ENCODE peak calls at places on chromosomes 1 and 21, in seven cellular contexts. One of them, this sample, is unnamed.

GRCh38 chr21:15617968-15618367 is 111.8 kb upstream of the USP25 start:
- DNase-seq in cardiac muscle cell: no peak
- DNase-seq in left ventricle myocardium inferior: no peak
- DNase-seq in ovary: no peak
- DNase-seq in A549: peak
- DNase-seq in CD4-positive, alpha-beta T cell: no peak
- DNase-seq in AG04450: no peak
- DNase-seq in this sample: no peak

GRCh38 chr1:83999316-83999819 is 436 bp upstream of the TTLL7 start:
- DNase-seq in CD4-positive, alpha-beta T cell: no peak
- DNase-seq in A549: peak
- DNase-seq in left ventricle myocardium inferior: peak
- DNase-seq in cardiac muscle cell: peak
- DNase-seq in AG04450: peak
- DNase-seq in ovary: peak
- DNase-seq in this sample: peak

GRCh38 chr1:230144765-230145504 is 77.9 kb downstream of the GALNT2 start:
- DNase-seq in CD4-positive, alpha-beta T cell: no peak
- DNase-seq in left ventricle myocardium inferior: no peak
- DNase-seq in AG04450: no peak
- DNase-seq in ovary: no peak
- DNase-seq in A549: no peak
- DNase-seq in cardiac muscle cell: no peak
- DNase-seq in this sample: no peak

GRCh38 chr1:85611856-85612255 is 31.3 kb downstream of the CCN1 start:
- DNase-seq in A549: peak
- DNase-seq in left ventricle myocardium inferior: no peak
- DNase-seq in cardiac muscle cell: peak
- DNase-seq in ovary: no peak
- DNase-seq in CD4-positive, alpha-beta T cell: no peak
- DNase-seq in AG04450: peak
- DNase-seq in this sample: no peak

GRCh38 chr1:184664042-184664659 is 90.5 kb downstream of the EDEM3 start:
- DNase-seq in AG04450: peak
- DNase-seq in left ventricle myocardium inferior: peak
- DNase-seq in cardiac muscle cell: peak
- DNase-seq in A549: peak
- DNase-seq in CD4-positive, alpha-beta T cell: no peak
- DNase-seq in ovary: peak
- DNase-seq in this sample: peak

GRCh38 chr1:21106238-21106637 is 70.5 kb downstream of the EIF4G3 start:
- DNase-seq in ovary: no peak
- DNase-seq in A549: no peak
- DNase-seq in CD4-positive, alpha-beta T cell: no peak
- DNase-seq in cardiac muscle cell: no peak
- DNase-seq in left ventricle myocardium inferior: no peak
- DNase-seq in AG04450: no peak
- DNase-seq in this sample: no peak

GRCh38 chr1:112322983-112323678 is 72.9 kb upstream of the CTTNBP2NL start:
- DNase-seq in ovary: no peak
- DNase-seq in CD4-positive, alpha-beta T cell: no peak
- DNase-seq in A549: no peak
- DNase-seq in cardiac muscle cell: no peak
- DNase-seq in AG04450: no peak
- DNase-seq in left ventricle myocardium inferior: no peak
- DNase-seq in this sample: no peak

GRCh38 chr1:177589166-177589565 is 380.7 kb downstream of the SEC16B start:
- DNase-seq in cardiac muscle cell: no peak
- DNase-seq in AG04450: no peak
- DNase-seq in left ventricle myocardium inferior: no peak
- DNase-seq in CD4-positive, alpha-beta T cell: no peak
- DNase-seq in ovary: no peak
- DNase-seq in A549: no peak
- DNase-seq in this sample: no peak

GRCh38 chr1:236716160-236716559 is 29.9 kb downstream of the ACTN2 start:
- DNase-seq in A549: no peak
- DNase-seq in ovary: no peak
- DNase-seq in left ventricle myocardium inferior: no peak
- DNase-seq in cardiac muscle cell: no peak
- DNase-seq in AG04450: no peak
- DNase-seq in CD4-positive, alpha-beta T cell: no peak
- DNase-seq in this sample: no peak

GRCh38 chr1:180881806-180882509 is 30.7 kb upstream of the KIAA1614 start:
- DNase-seq in CD4-positive, alpha-beta T cell: no peak
- DNase-seq in cardiac muscle cell: peak
- DNase-seq in left ventricle myocardium inferior: no peak
- DNase-seq in ovary: no peak
- DNase-seq in A549: peak
- DNase-seq in AG04450: no peak
- DNase-seq in this sample: no peak

GRCh38 chr1:66648896-66649597 is 103.2 kb upstream of the DYNLT5 start:
- DNase-seq in left ventricle myocardium inferior: no peak
- DNase-seq in CD4-positive, alpha-beta T cell: no peak
- DNase-seq in ovary: no peak
- DNase-seq in AG04450: no peak
- DNase-seq in cardiac muscle cell: no peak
- DNase-seq in A549: no peak
- DNase-seq in this sample: no peak

GRCh38 chr1:231463541-231463940 is 41.5 kb upstream of the EGLN1 start:
- DNase-seq in AG04450: no peak
- DNase-seq in ovary: no peak
- DNase-seq in A549: no peak
- DNase-seq in cardiac muscle cell: no peak
- DNase-seq in CD4-positive, alpha-beta T cell: no peak
- DNase-seq in left ventricle myocardium inferior: no peak
- DNase-seq in this sample: no peak

GRCh38 chr1:15344800-15345710 is 64.6 kb upstream of the EFHD2 start:
- DNase-seq in A549: no peak
- DNase-seq in ovary: no peak
- DNase-seq in cardiac muscle cell: no peak
- DNase-seq in CD4-positive, alpha-beta T cell: no peak
- DNase-seq in left ventricle myocardium inferior: peak
- DNase-seq in AG04450: no peak
- DNase-seq in this sample: no peak

GRCh38 chr21:39316062-39316461 is 2.6 kb upstream of the BRWD1 start:
- DNase-seq in A549: no peak
- DNase-seq in ovary: no peak
- DNase-seq in CD4-positive, alpha-beta T cell: no peak
- DNase-seq in cardiac muscle cell: no peak
- DNase-seq in AG04450: no peak
- DNase-seq in left ventricle myocardium inferior: no peak
- DNase-seq in this sample: no peak

GRCh38 chr1:58904299-58905125 is 120.7 kb upstream of the JUN start:
- DNase-seq in ovary: no peak
- DNase-seq in AG04450: no peak
- DNase-seq in cardiac muscle cell: no peak
- DNase-seq in A549: no peak
- DNase-seq in CD4-positive, alpha-beta T cell: no peak
- DNase-seq in left ventricle myocardium inferior: no peak
- DNase-seq in this sample: no peak

GRCh38 chr1:16175610-16176553 is 20.0 kb upstream of the EPHA2 start:
- DNase-seq in left ventricle myocardium inferior: peak
- DNase-seq in ovary: peak
- DNase-seq in A549: peak
- DNase-seq in CD4-positive, alpha-beta T cell: no peak
- DNase-seq in AG04450: peak
- DNase-seq in cardiac muscle cell: peak
- DNase-seq in this sample: no peak

GRCh38 chr1:178165196-178165595 is 71.3 kb downstream of the RASAL2 start:
- DNase-seq in AG04450: no peak
- DNase-seq in left ventricle myocardium inferior: no peak
- DNase-seq in cardiac muscle cell: no peak
- DNase-seq in A549: no peak
- DNase-seq in ovary: no peak
- DNase-seq in CD4-positive, alpha-beta T cell: no peak
- DNase-seq in this sample: no peak

GRCh38 chr1:154097873-154098272 is 57.0 kb downstream of the NUP210L start:
- DNase-seq in left ventricle myocardium inferior: no peak
- DNase-seq in AG04450: no peak
- DNase-seq in ovary: no peak
- DNase-seq in A549: no peak
- DNase-seq in cardiac muscle cell: no peak
- DNase-seq in CD4-positive, alpha-beta T cell: no peak
- DNase-seq in this sample: no peak

GRCh38 chr1:13990939-13991338 is 291.0 kb downstream of the PRDM2 start:
- DNase-seq in A549: no peak
- DNase-seq in ovary: no peak
- DNase-seq in CD4-positive, alpha-beta T cell: no peak
- DNase-seq in cardiac muscle cell: no peak
- DNase-seq in AG04450: no peak
- DNase-seq in left ventricle myocardium inferior: no peak
- DNase-seq in this sample: no peak

GRCh38 chr1:39127513-39127912 is 77.0 kb upstream of the MACF1 start:
- DNase-seq in CD4-positive, alpha-beta T cell: no peak
- DNase-seq in cardiac muscle cell: peak
- DNase-seq in AG04450: no peak
- DNase-seq in left ventricle myocardium inferior: no peak
- DNase-seq in A549: peak
- DNase-seq in ovary: no peak
- DNase-seq in this sample: no peak

GRCh38 chr1:168096296-168097165 is 40.2 kb downstream of the GPR161 start:
- DNase-seq in CD4-positive, alpha-beta T cell: no peak
- DNase-seq in cardiac muscle cell: no peak
- DNase-seq in AG04450: no peak
- DNase-seq in A549: no peak
- DNase-seq in left ventricle myocardium inferior: no peak
- DNase-seq in ovary: no peak
- DNase-seq in this sample: no peak

DNA sequence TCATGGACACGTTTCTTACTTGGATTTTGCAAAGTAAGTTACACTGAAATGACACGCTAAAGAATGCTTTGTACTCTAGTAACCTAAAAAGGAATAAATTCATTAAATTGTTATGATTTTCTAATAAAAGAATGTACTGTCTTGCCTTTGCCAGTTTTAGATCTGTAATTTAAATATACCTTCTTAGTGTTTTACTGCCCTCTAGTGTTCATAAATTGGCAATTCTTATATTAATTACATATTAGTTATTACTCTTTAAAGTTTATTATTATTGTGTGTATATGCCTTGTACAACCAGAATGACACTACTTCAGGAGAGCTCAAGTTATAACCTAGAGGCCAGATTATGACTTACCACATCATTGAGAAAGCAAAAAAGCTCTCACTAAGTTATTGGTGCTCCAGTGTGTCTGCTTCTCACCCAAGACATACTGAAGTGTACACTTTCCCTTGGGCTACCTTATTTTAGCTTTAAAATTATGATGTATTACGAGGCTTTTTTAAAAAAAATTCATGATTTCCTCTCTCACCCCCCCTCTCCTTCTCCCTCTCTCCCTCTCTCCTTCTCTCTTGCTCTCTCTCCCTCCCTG is 169.9 kb downstream of the HS2ST1 start:
- DNase-seq in CD4-positive, alpha-beta T cell: no peak
- DNase-seq in A549: peak
- DNase-seq in AG04450: no peak
- DNase-seq in cardiac muscle cell: peak
- DNase-seq in left ventricle myocardium inferior: no peak
- DNase-seq in ovary: no peak
- DNase-seq in this sample: no peak
- TF ChIP-seq CTCF in CD4-positive, alpha-beta T cell: peak
- TF ChIP-seq CTCF in A549: peak
- TF ChIP-seq CTCF in AG04450: peak
- TF ChIP-seq CTCF in cardiac muscle cell: peak
- TF ChIP-seq CTCF in left ventricle myocardium inferior: peak
- TF ChIP-seq CTCF in ovary: peak
- TF ChIP-seq CTCF in this sample: no peak

DNA sequence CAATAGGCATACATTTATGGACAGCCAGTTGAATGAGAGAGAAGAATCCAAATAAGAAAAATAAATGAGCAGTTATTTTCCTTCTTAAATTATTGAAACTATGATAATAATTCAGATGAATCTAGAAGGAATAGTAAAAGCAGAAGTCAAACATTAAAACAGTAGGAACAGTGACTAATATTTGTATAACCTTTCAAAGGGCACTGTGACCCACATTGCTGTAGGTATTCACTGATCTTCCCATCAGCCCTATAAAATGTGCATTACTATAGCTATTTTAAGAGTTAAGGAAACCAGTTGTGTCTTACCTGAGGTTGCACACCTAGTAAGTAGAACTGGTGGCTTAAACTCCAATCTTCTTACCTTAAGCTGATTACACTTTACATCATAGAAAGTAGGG is 102.8 kb upstream of the ARTN start:
- DNase-seq in left ventricle myocardium inferior: no peak
- DNase-seq in ovary: no peak
- DNase-seq in cardiac muscle cell: no peak
- DNase-seq in CD4-positive, alpha-beta T cell: no peak
- DNase-seq in A549: no peak
- DNase-seq in AG04450: no peak
- DNase-seq in this sample: no peak
- H3K27ac ChIP-seq in left ventricle myocardium inferior: no peak
- H3K27ac ChIP-seq in ovary: no peak
- H3K27ac ChIP-seq in cardiac muscle cell: no peak
- H3K27ac ChIP-seq in CD4-positive, alpha-beta T cell: no peak
- H3K27ac ChIP-seq in A549: no peak
- H3K27ac ChIP-seq in AG04450: no peak
- H3K27ac ChIP-seq in this sample: no peak

GRCh38 chr1:52182874-52183400 is 41.0 kb downstream of the ZFYVE9 start:
- DNase-seq in ovary: no peak
- DNase-seq in AG04450: no peak
- DNase-seq in left ventricle myocardium inferior: no peak
- DNase-seq in A549: no peak
- DNase-seq in CD4-positive, alpha-beta T cell: no peak
- DNase-seq in cardiac muscle cell: no peak
- DNase-seq in this sample: no peak
- TF ChIP-seq CTCF in ovary: no peak
- TF ChIP-seq CTCF in AG04450: no peak
- TF ChIP-seq CTCF in left ventricle myocardium inferior: no peak
- TF ChIP-seq CTCF in A549: no peak
- TF ChIP-seq CTCF in CD4-positive, alpha-beta T cell: no peak
- TF ChIP-seq CTCF in cardiac muscle cell: no peak
- TF ChIP-seq CTCF in this sample: no peak

GRCh38 chr1:94336991-94337390 is 81.2 kb upstream of the ABCD3 start:
- DNase-seq in ovary: no peak
- DNase-seq in CD4-positive, alpha-beta T cell: no peak
- DNase-seq in left ventricle myocardium inferior: no peak
- DNase-seq in AG04450: no peak
- DNase-seq in A549: no peak
- DNase-seq in cardiac muscle cell: no peak
- DNase-seq in this sample: no peak

GRCh38 chr1:94345148-94345721 is 73.0 kb upstream of the ABCD3 start:
- DNase-seq in CD4-positive, alpha-beta T cell: no peak
- DNase-seq in cardiac muscle cell: no peak
- DNase-seq in AG04450: no peak
- DNase-seq in left ventricle myocardium inferior: no peak
- DNase-seq in A549: no peak
- DNase-seq in ovary: no peak
- DNase-seq in this sample: no peak

GRCh38 chr1:94339229-94339927 is 78.8 kb upstream of the ABCD3 start:
- DNase-seq in ovary: no peak
- DNase-seq in AG04450: no peak
- DNase-seq in cardiac muscle cell: no peak
- DNase-seq in left ventricle myocardium inferior: no peak
- DNase-seq in CD4-positive, alpha-beta T cell: no peak
- DNase-seq in A549: no peak
- DNase-seq in this sample: no peak

DNA sequence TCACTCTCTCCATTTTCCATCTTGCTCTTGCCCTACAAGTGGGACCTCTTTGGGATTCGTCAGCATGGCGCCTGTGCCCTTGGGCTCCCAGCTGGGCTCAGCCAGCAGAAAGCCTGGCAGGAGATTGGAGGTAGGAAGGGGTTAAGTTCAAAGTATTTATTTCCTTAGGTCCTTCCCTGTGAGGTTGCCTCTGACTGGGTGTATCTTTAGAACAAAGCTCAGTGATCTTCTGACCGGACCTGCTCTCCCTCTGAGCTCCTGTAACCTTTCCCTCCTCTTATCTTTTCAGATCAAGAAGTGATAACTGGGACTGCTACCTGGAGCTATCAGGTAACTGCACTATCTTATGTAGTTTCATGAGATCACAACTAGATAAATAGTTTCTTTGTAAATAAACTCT is 75.8 kb upstream of the ABCD3 start:
- DNase-seq in CD4-positive, alpha-beta T cell: no peak
- DNase-seq in A549: no peak
- DNase-seq in left ventricle myocardium inferior: no peak
- DNase-seq in cardiac muscle cell: no peak
- DNase-seq in AG04450: no peak
- DNase-seq in ovary: no peak
- DNase-seq in this sample: no peak
- H3K27ac ChIP-seq in CD4-positive, alpha-beta T cell: no peak
- H3K27ac ChIP-seq in A549: no peak
- H3K27ac ChIP-seq in left ventricle myocardium inferior: no peak
- H3K27ac ChIP-seq in cardiac muscle cell: no peak
- H3K27ac ChIP-seq in AG04450: no peak
- H3K27ac ChIP-seq in ovary: no peak
- H3K27ac ChIP-seq in this sample: no peak

This sample was measured in WERI-Rb-1.